ENCODE peak calls at places on chromosomes 2 and 18, in eight cellular contexts. E, J, V, M, K, H, Z and L are unnamed samples.

GRCh38 chr2:19746137-19746585 is 155.6 kb downstream of the TTC32 start:
- DNase-seq in E (no peak), J (no peak), V (no peak), M (no peak), K (no peak), H (no peak), Z (no peak), L (no peak)

GRCh38 chr2:170576296-170576695 is 138.8 kb upstream of the SP5 start:
- DNase-seq in E (no peak), J (no peak), V (no peak), M (no peak), K (no peak), H (no peak), Z (no peak), L (no peak)

GRCh38 chr18:13137939-13138821 is 80.4 kb upstream of the LDLRAD4 start:
- DNase-seq in E (no peak), J (no peak), V (no peak), M (peak), K (peak), H (no peak), Z (peak), L (no peak)

GRCh38 chr2:96878171-96878570 is 8.3 kb upstream of the SEMA4C start:
- DNase-seq in E (no peak), J (no peak), V (no peak), M (no peak), K (no peak), H (no peak), Z (no peak), L (no peak)

GRCh38 chr2:42903821-42904575 is 111.6 kb upstream of the HAAO start:
- DNase-seq in E (no peak), J (no peak), V (no peak), M (no peak), K (no peak), H (no peak), Z (no peak), L (no peak)

GRCh38 chr2:36296798-36297197 is 58.8 kb upstream of the CRIM1 start:
- DNase-seq in E (no peak), J (no peak), V (no peak), M (no peak), K (no peak), H (no peak), Z (no peak), L (no peak)

GRCh38 chr2:136351684-136352083 is 233.7 kb upstream of the CXCR4 start:
- DNase-seq in E (no peak), J (no peak), V (no peak), M (peak), K (no peak), H (no peak), Z (no peak), L (no peak)

GRCh38 chr18:28767781-28768211 is 590.9 kb upstream of the CDH2 start:
- DNase-seq in E (peak), J (no peak), V (no peak), M (no peak), K (peak), H (no peak), Z (peak), L (no peak)

GRCh38 chr2:192194065-192194865 is 468 bp downstream of the TMEFF2 start:
- DNase-seq in E (no peak), J (peak), V (no peak), M (peak), K (peak), H (peak), Z (no peak), L (no peak)

GRCh38 chr2:169119117-169119770 is 49.9 kb downstream of the DHRS9 start:
- DNase-seq in E (no peak), J (no peak), V (no peak), M (no peak), K (peak), H (no peak), Z (peak), L (no peak)

GRCh38 chr2:27201675-27202074 is 10.2 kb upstream of the ATRAID start:
- DNase-seq in E (no peak), J (no peak), V (no peak), M (no peak), K (no peak), H (no peak), Z (no peak), L (no peak)
- TF ChIP-seq CTCF in E (no peak), J (no peak), V (no peak), M (no peak), K (no peak), H (no peak), Z (no peak), L (no peak)

GRCh38 chr18:69387181-69387580 is 13.5 kb upstream of the DOK6 start:
- DNase-seq in E (no peak), J (no peak), V (no peak), M (no peak), K (peak), H (no peak), Z (no peak), L (no peak)
- TF ChIP-seq CTCF in E (no peak), J (no peak), V (no peak), M (no peak), K (no peak), H (no peak), Z (no peak), L (no peak)

DNA sequence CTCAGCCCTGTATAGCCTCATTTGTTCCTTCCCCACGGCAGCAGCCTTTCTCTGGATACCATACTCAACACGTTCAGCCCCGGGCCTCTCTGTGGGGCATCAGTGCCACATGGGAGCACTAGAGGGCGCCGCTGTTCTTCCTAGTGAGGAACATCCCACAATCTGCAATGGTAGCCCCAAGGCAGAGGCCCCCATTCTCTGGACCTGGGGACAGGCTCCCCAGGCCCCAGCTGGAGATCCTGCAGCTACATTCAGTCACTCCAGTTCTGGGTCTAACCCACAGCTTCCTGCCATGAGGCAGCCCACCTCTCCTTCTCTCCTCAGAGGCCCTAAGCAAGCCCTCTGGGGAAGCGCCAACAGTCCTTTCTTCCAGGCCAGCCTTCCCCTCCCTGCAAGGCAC is 14.2 kb upstream of the SFXN5 start:
- DNase-seq in E (peak), J (peak), V (peak), M (peak), K (peak), H (peak), Z (peak), L (peak)
- TF ChIP-seq CTCF in E (peak), J (peak), V (peak), M (peak), K (peak), H (peak), Z (peak), L (peak)

DNA sequence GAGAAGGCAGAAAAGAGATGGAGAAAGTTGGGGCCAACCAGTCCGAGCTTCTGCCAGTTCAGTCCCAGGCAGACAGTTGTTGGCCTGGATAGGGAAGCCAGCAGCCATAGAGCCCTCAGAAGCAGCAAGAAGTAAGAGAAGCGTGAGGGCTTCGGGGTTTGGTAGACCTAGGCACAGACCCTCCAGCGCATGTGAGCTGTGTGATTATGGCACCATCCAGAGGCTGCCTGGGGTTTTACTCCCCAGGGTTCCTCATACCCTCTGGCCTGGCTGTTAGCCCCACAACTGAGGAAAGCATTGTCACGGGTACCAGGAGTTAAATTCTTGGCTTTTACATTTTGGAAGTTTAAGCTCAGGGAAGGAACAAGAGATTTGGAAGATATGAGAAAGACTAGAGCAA is 93.7 kb upstream of the RAB6C start:
- DNase-seq in E (no peak), J (no peak), V (no peak), M (peak), K (peak), H (no peak), Z (no peak), L (no peak)
- TF ChIP-seq CTCF in E (no peak), J (no peak), V (no peak), M (no peak), K (peak), H (no peak), Z (no peak), L (peak)

GRCh38 chr18:37553633-37554398 is 11.8 kb downstream of the CELF4 start:
- DNase-seq in E (no peak), J (no peak), V (no peak), M (no peak), K (no peak), H (no peak), Z (no peak), L (no peak)
- TF ChIP-seq CTCF in E (peak), J (no peak), V (no peak), M (no peak), K (peak), H (no peak), Z (no peak), L (peak)

GRCh38 chr2:107282135-107282534 is 396.2 kb upstream of the ST6GAL2 start:
- DNase-seq in E (no peak), J (no peak), V (no peak), M (no peak), K (no peak), H (no peak), Z (no peak), L (no peak)

GRCh38 chr2:107281637-107282036 is 395.7 kb upstream of the ST6GAL2 start:
- DNase-seq in E (no peak), J (no peak), V (no peak), M (no peak), K (peak), H (no peak), Z (peak), L (no peak)

GRCh38 chr2:107290041-107290440 is 404.1 kb upstream of the ST6GAL2 start:
- DNase-seq in E (no peak), J (no peak), V (no peak), M (no peak), K (no peak), H (no peak), Z (no peak), L (no peak)

GRCh38 chr2:107285621-107286303 is 399.8 kb upstream of the ST6GAL2 start:
- DNase-seq in E (no peak), J (no peak), V (no peak), M (no peak), K (no peak), H (no peak), Z (no peak), L (no peak)
- TF ChIP-seq CTCF in E (no peak), J (no peak), V (no peak), M (no peak), K (no peak), H (no peak), Z (no peak), L (no peak)